ENCODE peak calls at places on chromosome 1, in four cellular contexts. K is sigmoid colon, S is cardiac muscle cell, X is upper lobe of right lung. C is an unnamed sample. For H3K4me1 and H3K9me3, the result is how much of the 10 kb centered on the place peaks cover.

GRCh38 chr1:166944186-166944967 is 31.0 kb downstream of the ILDR2 start:
- DNase-seq in S (peak), X (no peak), K (no peak), C (no peak)

GRCh38 chr1:170134126-170134525 is 11.6 kb upstream of the NTMT2 start:
- DNase-seq in X (no peak), K (no peak), S (no peak), C (no peak)

GRCh38 chr1:226304291-226304955 is 4.5 kb downstream of the LIN9 start:
- DNase-seq in X (no peak), S (no peak), K (no peak), C (no peak)

GRCh38 chr1:55720243-55720642 is 505.1 kb upstream of the USP24 start:
- DNase-seq in S (no peak), K (peak), X (peak), C (peak)

GRCh38 chr1:76587213-76587612 is 280.1 kb upstream of the ST6GALNAC5 start:
- DNase-seq in X (no peak), S (no peak), K (no peak), C (no peak)

GRCh38 chr1:98692482-98692881 is 31.0 kb downstream of the SNX7 start:
- DNase-seq in K (no peak), X (no peak), S (no peak), C (no peak)

GRCh38 chr1:51235611-51236547 is at the start of gene RNF11:
- DNase-seq in X (peak), K (peak), S (peak), C (peak)

GRCh38 chr1:158093376-158093775 is 87.3 kb upstream of the CD1D start:
- DNase-seq in S (no peak), K (no peak), X (peak), C (no peak)

GRCh38 chr1:192445243-192445642 is 128.5 kb downstream of the RGS21 start:
- DNase-seq in S (no peak), X (no peak), K (no peak), C (peak)

DNA sequence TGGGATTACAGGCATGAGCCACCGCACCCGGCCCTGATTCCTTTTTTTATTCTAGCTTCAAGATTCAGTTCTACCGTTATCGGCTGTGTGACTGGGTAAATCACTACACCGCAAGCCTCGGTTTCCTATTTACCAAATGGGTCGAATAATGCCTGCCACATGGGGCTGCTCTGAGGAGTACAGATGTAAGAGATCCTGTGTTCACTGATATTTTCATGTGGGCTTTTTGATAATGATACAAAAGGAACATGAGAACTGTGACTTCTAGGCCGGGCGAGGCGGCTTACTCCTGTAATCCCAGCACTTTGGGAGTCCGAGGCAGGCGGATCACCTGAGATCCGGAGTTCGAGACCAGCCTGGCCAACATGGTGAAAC is 695 bp upstream of the PSMB4 start:
- DNase-seq in S (no peak), K (no peak), X (no peak), C (peak)
- H3K4me3 ChIP-seq in S (peak), K (peak), X (peak), C (no peak)

DNA sequence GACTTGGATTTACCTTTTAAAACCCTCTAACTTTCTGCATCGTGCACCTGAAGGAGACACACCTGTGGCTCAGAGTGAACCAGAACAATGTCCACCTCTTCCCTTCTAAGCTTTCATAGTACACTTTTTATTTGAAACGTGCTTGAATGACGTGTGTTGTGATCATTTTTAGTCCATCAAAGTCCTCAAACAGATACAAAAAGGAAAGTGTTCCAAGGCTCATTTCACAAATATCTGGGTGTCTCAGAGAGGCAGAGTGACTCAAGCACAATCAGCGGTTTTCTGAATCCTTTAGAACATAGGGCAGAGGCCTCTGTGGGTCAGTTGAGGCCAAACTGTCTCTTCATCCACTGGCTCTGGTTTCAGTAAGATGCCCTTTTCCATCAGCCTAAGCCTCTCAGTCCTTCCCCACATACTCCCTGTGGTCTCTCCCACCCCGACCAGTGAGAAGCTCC is 49.7 kb downstream of the TOMM20 start:
- DNase-seq in K (no peak), X (no peak), S (peak), C (no peak)
- H3K4me1 ChIP-seq in K (under half), X (half or more), S (under half), C (half or more)

GRCh38 chr1:45796381-45796780 is 7.0 kb upstream of the MAST2 start:
- DNase-seq in S (no peak), X (no peak), K (no peak), C (no peak)

GRCh38 chr1:45792744-45793143 is 10.7 kb upstream of the MAST2 start:
- DNase-seq in X (no peak), K (no peak), S (no peak), C (no peak)

GRCh38 chr1:45793942-45794604 is 9.3 kb upstream of the MAST2 start:
- DNase-seq in S (no peak), X (no peak), K (no peak), C (no peak)

GRCh38 chr1:45800899-45801298 is 2.5 kb upstream of the MAST2 start:
- DNase-seq in K (no peak), X (no peak), S (no peak), C (no peak)

DNA sequence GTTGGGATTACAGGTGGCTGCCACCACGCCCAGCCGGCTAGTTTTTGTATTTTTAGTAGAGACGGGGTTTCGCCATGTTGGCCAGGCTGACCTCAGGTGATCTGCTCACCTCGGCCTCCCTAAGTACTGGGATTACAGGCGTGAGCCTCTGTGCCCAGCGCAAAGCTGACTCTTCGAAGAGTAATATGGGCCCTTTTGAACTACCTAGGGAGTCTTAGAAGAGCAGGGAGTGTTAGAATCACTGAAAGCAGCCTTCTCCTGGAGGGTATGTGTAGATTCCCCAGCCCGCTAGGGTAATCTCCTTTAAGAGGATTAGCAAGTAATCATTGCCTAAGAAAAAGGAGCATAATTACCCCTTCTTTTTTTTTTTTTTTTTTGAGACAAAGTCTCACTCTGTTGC is 6.5 kb upstream of the MAST2 start:
- DNase-seq in S (no peak), X (no peak), K (no peak), C (no peak)
- H3K9me3 ChIP-seq in S (under half), X (under half), K (under half), C (under half)

GRCh38 chr1:242784807-242785206 is 260.3 kb upstream of the PLD5 start:
- DNase-seq in S (no peak), K (no peak), X (no peak), C (no peak)

GRCh38 chr1:242788771-242789170 is 264.3 kb upstream of the PLD5 start:
- DNase-seq in X (no peak), S (no peak), K (no peak), C (no peak)

GRCh38 chr1:242787968-242788367 is 263.5 kb upstream of the PLD5 start:
- DNase-seq in X (no peak), K (no peak), S (no peak), C (no peak)

GRCh38 chr1:242784074-242784473 is 259.6 kb upstream of the PLD5 start:
- DNase-seq in K (no peak), X (no peak), S (no peak), C (no peak)
- H3K4me3 ChIP-seq in K (no peak), X (no peak), S (no peak), C (no peak)

GRCh38 chr1:116230712-116231111 is 119.5 kb downstream of the MAB21L3 start:
- DNase-seq in X (no peak), S (no peak), K (no peak), C (no peak)
- H3K4me1 ChIP-seq in X (under half), S (under half), K (under half), C (under half)

GRCh38 chr1:160481979-160482596 is 41.0 kb downstream of the SLAMF6 start:
- DNase-seq in X (no peak), S (no peak), K (no peak), C (no peak)
- H3K9me3 ChIP-seq in X (under half), S (under half), K (under half), C (under half)

DNA sequence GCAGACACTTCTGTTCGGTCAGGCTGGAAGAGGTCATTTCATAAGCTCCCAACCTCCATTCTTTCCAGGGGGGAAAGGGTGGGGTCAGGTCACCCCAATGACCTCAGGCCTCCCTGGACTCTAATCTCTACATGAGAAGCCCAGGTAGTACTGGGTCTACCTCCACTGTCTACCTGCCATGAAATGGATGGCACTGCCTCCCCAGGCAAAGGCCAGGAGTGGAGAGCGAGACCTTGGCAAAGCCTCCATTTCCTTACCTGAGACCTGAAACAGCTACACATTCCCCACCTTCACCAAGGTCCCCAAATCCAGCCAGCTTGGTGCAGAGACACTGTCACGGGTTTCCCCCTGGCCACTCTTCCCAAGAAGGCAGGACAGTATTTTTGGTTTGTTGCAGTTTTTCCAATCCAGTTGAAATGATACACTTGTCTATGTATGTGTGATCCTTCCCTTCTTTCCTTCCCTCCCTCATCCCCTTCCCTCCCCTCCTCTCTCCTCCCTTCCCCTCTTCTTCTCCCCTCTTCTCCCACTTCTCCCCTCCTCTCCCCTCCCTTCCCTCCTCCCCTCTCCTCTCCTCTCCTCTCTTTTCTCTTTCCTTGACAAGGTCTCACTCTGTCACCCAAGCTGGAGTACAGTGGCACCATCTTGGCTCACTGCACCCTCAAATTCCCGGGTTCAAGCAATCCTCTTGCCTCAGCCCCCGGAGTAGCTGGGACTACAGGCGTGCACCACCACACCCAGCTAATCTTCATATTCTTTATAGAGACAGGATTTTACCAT is 16.1 kb downstream of the BTG2 start:
- DNase-seq in K (peak), X (no peak), S (no peak), C (no peak)
- H3K4me3 ChIP-seq in K (no peak), X (no peak), S (no peak), C (no peak)

GRCh38 chr1:200740291-200741212 is 1.9 kb downstream of the CAMSAP2 start:
- DNase-seq in S (peak), K (no peak), X (no peak), C (no peak)

GRCh38 chr1:200739499-200740290 is 1.0 kb downstream of the CAMSAP2 start:
- DNase-seq in K (peak), X (peak), S (peak), C (peak)

GRCh38 chr1:200749090-200749489 is 10.4 kb downstream of the CAMSAP2 start:
- DNase-seq in K (no peak), X (no peak), S (no peak), C (no peak)

GRCh38 chr1:200741808-200742207 is 3.1 kb downstream of the CAMSAP2 start:
- DNase-seq in X (no peak), K (no peak), S (no peak), C (no peak)

GRCh38 chr1:200744143-200744542 is 5.5 kb downstream of the CAMSAP2 start:
- DNase-seq in K (no peak), X (no peak), S (no peak), C (no peak)
- H3K4me1 ChIP-seq in K (under half), X (under half), S (under half), C (under half)